ENCODE peak calls at places on chromosomes 7 and 10, in five cellular contexts. R is neural progenitor cell; G is CD4-positive, alpha-beta T cell; K is hepatocyte; B is endodermal cell. Q is an unnamed sample.
A peak's percentile ranks its signal among the peaks of the same experiment; 100 is the strongest.

GRCh38 chr7:97313900-97314299 is 196.4 kb downstream of the SDHAF3 start:
- DNase-seq in R (peak; percentile 33), G (no peak), K (no peak), B (peak; percentile 52), Q (no peak)

GRCh38 chr7:94436700-94437099 is 42.0 kb downstream of the COL1A2 start:
- DNase-seq in R (no peak), G (no peak), K (no peak), B (no peak), Q (no peak)

GRCh38 chr7:140349172-140349771 is 49.1 kb downstream of the SLC37A3 start:
- DNase-seq in R (peak; percentile 59), G (no peak), K (no peak), B (peak; percentile 64), Q (no peak)

GRCh38 chr7:22943997-22944396 is 69.9 kb downstream of the HYCC1 start:
- DNase-seq in R (peak; percentile 4), G (no peak), K (peak; percentile 24), B (no peak), Q (no peak)

GRCh38 chr10:13634207-13634606 is 47.4 kb downstream of the PRPF18 start:
- DNase-seq in R (no peak), G (no peak), K (no peak), B (no peak), Q (no peak)

GRCh38 chr10:60130130-60130579 is 223.8 kb upstream of the CCDC6 start:
- DNase-seq in R (peak; percentile 85), G (no peak), K (peak; percentile 36), B (peak; percentile 89), Q (no peak)

GRCh38 chr10:12945709-12946359 is 55.7 kb downstream of the CCDC3 start:
- DNase-seq in R (no peak), G (no peak), K (no peak), B (no peak), Q (no peak)

GRCh38 chr7:105003275-105003674 is 10.7 kb upstream of the KMT2E start:
- DNase-seq in R (no peak), G (no peak), K (peak; percentile 63), B (no peak), Q (no peak)

GRCh38 chr10:130994191-130994590 is 317.3 kb downstream of the TCERG1L start:
- DNase-seq in R (no peak), G (no peak), K (no peak), B (no peak), Q (no peak)

GRCh38 chr7:1494447-1494846 is 9.7 kb downstream of the INTS1 start:
- DNase-seq in R (no peak), G (no peak), K (no peak), B (no peak), Q (no peak)

GRCh38 chr10:80540136-80540535 is 2.4 kb downstream of the SH2D4B start:
- DNase-seq in R (no peak), G (no peak), K (no peak), B (no peak), Q (no peak)

GRCh38 chr7:106180721-106181120 is 68.6 kb upstream of the SYPL1 start:
- DNase-seq in R (no peak), G (no peak), K (no peak), B (no peak), Q (no peak)

GRCh38 chr10:8402469-8403074 is 348.1 kb downstream of the GATA3 start:
- DNase-seq in R (no peak), G (peak; percentile 29), K (no peak), B (no peak), Q (no peak)

GRCh38 chr10:52779541-52780390 is 7.2 kb upstream of the MBL2 start:
- DNase-seq in R (peak; percentile 81), G (no peak), K (peak; percentile 87), B (peak; percentile 97), Q (peak; percentile 25)

GRCh38 chr7:18154707-18155106 is 127.1 kb upstream of the PRPS1L1 start:
- DNase-seq in R (no peak), G (no peak), K (no peak), B (no peak), Q (no peak)

GRCh38 chr10:131723601-131724530 is 176.9 kb upstream of the PPP2R2D start:
- DNase-seq in R (no peak), G (no peak), K (no peak), B (peak; percentile 48), Q (no peak)

GRCh38 chr10:23448802-23449570 is 10.1 kb downstream of the OTUD1 start:
- DNase-seq in R (no peak), G (no peak), K (no peak), B (no peak), Q (no peak)

GRCh38 chr10:96288151-96288621 is 16.0 kb upstream of the DNTT start:
- DNase-seq in R (no peak), G (no peak), K (no peak), B (no peak), Q (no peak)

GRCh38 chr10:93841930-93842329 is 51.8 kb upstream of the SLC35G1 start:
- DNase-seq in R (peak; percentile 69), G (no peak), K (no peak), B (peak; percentile 72), Q (no peak)

GRCh38 chr10:114525368-114525949 is 121.2 kb upstream of the AFAP1L2 start:
- DNase-seq in R (peak; percentile 25), G (no peak), K (no peak), B (no peak), Q (no peak)

GRCh38 chr10:61031341-61031740 is 87.4 kb upstream of the RHOBTB1 start:
- DNase-seq in R (no peak), G (no peak), K (no peak), B (no peak), Q (no peak)

GRCh38 chr7:80432166-80432565 is 79.7 kb downstream of the GNAT3 start:
- DNase-seq in R (no peak), G (no peak), K (no peak), B (no peak), Q (no peak)

GRCh38 chr10:70478191-70479160 is at the start of gene PALD1:
- DNase-seq in R (peak; percentile 85), G (peak; percentile 3), K (peak; percentile 72), B (peak; percentile 90), Q (no peak)

GRCh38 chr7:102230593-102230992 is 56.1 kb upstream of the SH2B2 start:
- DNase-seq in R (no peak), G (no peak), K (no peak), B (no peak), Q (no peak)

GRCh38 chr7:126001344-126001743 is 1071.7 kb upstream of the POT1 start:
- DNase-seq in R (peak; percentile 66), G (no peak), K (no peak), B (no peak), Q (no peak)

GRCh38 chr7:12569673-12570072 is 847 bp upstream of the SCIN start:
- DNase-seq in R (no peak), G (no peak), K (no peak), B (no peak), Q (no peak)

GRCh38 chr7:133409421-133409820 is 156.5 kb downstream of the EXOC4 start:
- DNase-seq in R (no peak), G (no peak), K (no peak), B (no peak), Q (no peak)

GRCh38 chr7:73971701-73972341 is 56.2 kb upstream of the ELN start:
- DNase-seq in R (no peak), G (no peak), K (peak; percentile 40), B (peak; percentile 93), Q (peak; percentile 11)

GRCh38 chr10:89427629-89428028 is 13.3 kb downstream of the IFIT5 start:
- DNase-seq in R (no peak), G (no peak), K (no peak), B (no peak), Q (no peak)

GRCh38 chr7:17769918-17770317 is 170.4 kb downstream of the SNX13 start:
- DNase-seq in R (peak; percentile 78), G (peak; percentile 36), K (peak; percentile 81), B (peak; percentile 89), Q (no peak)

GRCh38 chr7:15174470-15174869 is 271.9 kb upstream of the DGKB start:
- DNase-seq in R (no peak), G (no peak), K (no peak), B (no peak), Q (no peak)

GRCh38 chr7:15166620-15167019 is 264.1 kb upstream of the DGKB start:
- DNase-seq in R (no peak), G (no peak), K (no peak), B (no peak), Q (no peak)

GRCh38 chr7:15167912-15168311 is 265.4 kb upstream of the DGKB start:
- DNase-seq in R (no peak), G (no peak), K (peak; percentile 52), B (no peak), Q (no peak)

DNA sequence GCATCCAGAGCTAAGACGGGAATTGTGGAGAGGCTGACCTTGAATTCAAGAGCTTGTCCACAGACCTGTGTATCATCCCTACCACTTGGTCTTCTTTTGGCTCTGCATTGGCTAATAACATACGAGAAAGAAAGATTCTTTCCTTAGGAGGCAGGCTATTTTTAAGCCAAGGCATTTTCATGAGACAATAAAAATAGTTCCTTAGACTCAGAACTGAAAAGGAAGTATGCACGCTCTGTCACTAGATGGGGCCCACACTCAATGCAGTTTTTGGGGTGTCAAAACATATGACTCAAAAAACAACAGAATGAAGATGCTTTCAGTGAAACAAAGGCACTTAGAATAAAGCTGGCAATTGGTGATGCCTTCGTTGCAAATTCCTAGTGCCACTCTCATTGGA is 265.9 kb upstream of the DGKB start:
- DNase-seq in R (no peak), G (no peak), K (no peak), B (no peak), Q (no peak)
- TF ChIP-seq CTCF in R (no peak), G (no peak), K (peak; percentile 13), B (no peak), Q (no peak)

GRCh38 chr7:28782362-28782761 is 175.8 kb downstream of the TRIL start:
- DNase-seq in R (no peak), G (no peak), K (no peak), B (no peak), Q (no peak)
- TF ChIP-seq CTCF in R (no peak), G (no peak), K (no peak), B (no peak), Q (no peak)

GRCh38 chr7:142153400-142153799 is 41.9 kb downstream of the MGAM2 start:
- DNase-seq in R (peak; percentile 34), G (no peak), K (peak; percentile 45), B (peak; percentile 49), Q (no peak)
- TF ChIP-seq CTCF in R (peak; percentile 46), G (no peak), K (peak; percentile 41), B (peak; percentile 71), Q (no peak)

DNA sequence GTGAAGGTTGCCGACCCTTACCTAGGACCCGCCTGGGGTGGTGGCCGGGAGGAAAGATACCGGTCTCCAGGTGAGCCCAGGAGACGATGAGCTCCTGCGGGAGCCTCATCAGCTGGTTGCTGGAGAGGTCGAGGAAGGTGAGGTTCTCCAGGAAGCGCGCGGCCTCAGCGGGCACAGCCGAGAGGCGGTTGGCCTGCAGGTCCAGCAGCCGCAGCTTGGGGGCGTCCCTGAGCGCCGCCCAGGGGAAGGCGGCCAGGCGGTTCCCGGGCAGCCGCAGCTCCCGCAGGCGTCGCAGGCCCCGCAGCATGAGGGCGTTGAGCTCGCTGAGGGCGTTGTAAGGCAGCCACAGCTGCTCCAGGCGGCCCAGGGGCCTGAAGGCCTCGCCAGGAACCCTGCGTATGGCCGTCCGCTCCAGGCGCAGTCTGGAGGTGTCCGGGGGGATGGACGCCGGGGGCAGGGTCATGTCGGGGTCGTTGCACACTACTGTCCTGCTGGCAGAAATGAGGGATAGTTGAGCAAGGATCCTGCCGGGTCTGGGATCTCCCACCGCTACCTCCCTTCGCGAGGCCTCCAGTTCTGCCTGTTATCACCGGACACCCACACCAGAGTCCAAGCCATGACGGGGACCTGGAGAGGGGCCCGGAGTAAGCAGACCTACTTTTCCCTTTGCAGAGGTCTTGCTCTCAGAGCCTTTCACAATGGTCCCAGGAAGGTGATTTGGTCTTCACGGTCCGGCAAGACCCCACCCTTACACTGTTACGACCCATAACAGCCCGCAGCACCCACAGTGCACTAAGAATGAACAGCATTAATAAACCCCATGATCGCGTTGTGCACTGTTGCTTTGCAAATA is 3.9 kb downstream of the LRIT1 start:
- DNase-seq in R (peak; percentile 70), G (no peak), K (no peak), B (peak; percentile 94), Q (no peak)
- TF ChIP-seq CTCF in R (peak; percentile 68), G (no peak), K (no peak), B (peak; percentile 93), Q (no peak)